ENCODE peak calls at places on chromosomes 5 and 9, in six cellular contexts. O is thoracic aorta, E is gastrocnemius medialis, G is GM12865, F is fibroblast of pulmonary artery, T is cardiac fibroblast. S is an unnamed sample.

GRCh38 chr5:126675338-126675737 is 74.6 kb downstream of the PHAX start:
- DNase-seq in O (no peak), E (no peak), G (no peak), F (no peak), T (no peak), S (no peak)

GRCh38 chr9:34380034-34380510 is 3.4 kb upstream of the MYORG start:
- DNase-seq in O (no peak), E (no peak), G (no peak), F (no peak), T (no peak), S (peak; percentile 16)

GRCh38 chr5:627840-628239 is 15.7 kb downstream of the CEP72 start:
- DNase-seq in O (no peak), E (no peak), G (no peak), F (no peak), T (no peak), S (no peak)

GRCh38 chr5:159887050-159887449 is 29.2 kb upstream of the ADRA1B start:
- DNase-seq in O (no peak), E (no peak), G (no peak), F (no peak), T (no peak), S (no peak)

GRCh38 chr9:133666845-133667244 is 30.7 kb downstream of the DBH start:
- DNase-seq in O (no peak), E (no peak), G (no peak), F (no peak), T (no peak), S (no peak)

GRCh38 chr9:127937046-127937382 is 640 bp downstream of the DPM2 start:
- DNase-seq in O (no peak), E (no peak), G (no peak), F (no peak), T (no peak), S (no peak)

GRCh38 chr5:1312993-1313833 is 18.3 kb upstream of the TERT start:
- DNase-seq in O (no peak), E (no peak), G (peak; percentile 98), F (no peak), T (no peak), S (no peak)

GRCh38 chr5:158769702-158770101 is 330.0 kb downstream of the EBF1 start:
- DNase-seq in O (no peak), E (no peak), G (no peak), F (no peak), T (peak; percentile 59), S (no peak)

GRCh38 chr5:38473008-38473407 is 83.4 kb downstream of the LIFR start:
- DNase-seq in O (no peak), E (no peak), G (no peak), F (no peak), T (peak; percentile 20), S (no peak)

GRCh38 chr5:176658817-176659216 is 11.5 kb downstream of the TSPAN17 start:
- DNase-seq in O (no peak), E (no peak), G (peak; percentile 58), F (no peak), T (peak; percentile 24), S (no peak)

GRCh38 chr9:100856238-100856637 is 172.3 kb upstream of the PLPPR1 start:
- DNase-seq in O (no peak), E (no peak), G (no peak), F (no peak), T (no peak), S (no peak)

GRCh38 chr5:75242067-75242466 is 5.4 kb upstream of the ANKRD31 start:
- DNase-seq in O (no peak), E (no peak), G (no peak), F (no peak), T (no peak), S (no peak)

GRCh38 chr9:135151905-135152304 is 64.4 kb downstream of the OLFM1 start:
- DNase-seq in O (no peak), E (no peak), G (no peak), F (no peak), T (no peak), S (no peak)

GRCh38 chr5:1918488-1919208 is 35.9 kb upstream of the IRX4 start:
- DNase-seq in O (no peak), E (no peak), G (no peak), F (no peak), T (no peak), S (no peak)

GRCh38 chr5:176732736-176733585 is 77.4 kb upstream of the UNC5A start:
- DNase-seq in O (no peak), E (no peak), G (no peak), F (no peak), T (no peak), S (no peak)

GRCh38 chr9:90296539-90296938 is 346.1 kb downstream of the DIRAS2 start:
- DNase-seq in O (no peak), E (no peak), G (no peak), F (no peak), T (no peak), S (no peak)

GRCh38 chr9:89154651-89155336 is 23.8 kb downstream of the SHC3 start:
- DNase-seq in O (no peak), E (no peak), G (no peak), F (peak; percentile 89), T (peak; percentile 82), S (no peak)

GRCh38 chr5:8831854-8832253 is 714.0 kb downstream of the SEMA5A start:
- DNase-seq in O (no peak), E (no peak), G (no peak), F (peak; percentile 36), T (no peak), S (no peak)

GRCh38 chr5:135951807-135952206 is 3.0 kb downstream of the LECT2 start:
- DNase-seq in O (no peak), E (no peak), G (no peak), F (no peak), T (no peak), S (no peak)

GRCh38 chr9:76756273-76756650 is 8.0 kb upstream of the PCA3 start:
- DNase-seq in O (no peak), E (peak; percentile 24), G (peak; percentile 10), F (peak; percentile 38), T (peak; percentile 32), S (no peak)

GRCh38 chr5:12480487-12480886 is 576.2 kb upstream of the CTNND2 start:
- DNase-seq in O (no peak), E (no peak), G (no peak), F (no peak), T (no peak), S (no peak)

GRCh38 chr5:69528609-69529008 is 31.4 kb upstream of the GTF2H2C start:
- DNase-seq in O (no peak), E (no peak), G (no peak), F (no peak), T (no peak), S (no peak)
- TF ChIP-seq CTCF in O (no peak), E (no peak), G (no peak), F (no peak), T (no peak), S (no peak)

DNA sequence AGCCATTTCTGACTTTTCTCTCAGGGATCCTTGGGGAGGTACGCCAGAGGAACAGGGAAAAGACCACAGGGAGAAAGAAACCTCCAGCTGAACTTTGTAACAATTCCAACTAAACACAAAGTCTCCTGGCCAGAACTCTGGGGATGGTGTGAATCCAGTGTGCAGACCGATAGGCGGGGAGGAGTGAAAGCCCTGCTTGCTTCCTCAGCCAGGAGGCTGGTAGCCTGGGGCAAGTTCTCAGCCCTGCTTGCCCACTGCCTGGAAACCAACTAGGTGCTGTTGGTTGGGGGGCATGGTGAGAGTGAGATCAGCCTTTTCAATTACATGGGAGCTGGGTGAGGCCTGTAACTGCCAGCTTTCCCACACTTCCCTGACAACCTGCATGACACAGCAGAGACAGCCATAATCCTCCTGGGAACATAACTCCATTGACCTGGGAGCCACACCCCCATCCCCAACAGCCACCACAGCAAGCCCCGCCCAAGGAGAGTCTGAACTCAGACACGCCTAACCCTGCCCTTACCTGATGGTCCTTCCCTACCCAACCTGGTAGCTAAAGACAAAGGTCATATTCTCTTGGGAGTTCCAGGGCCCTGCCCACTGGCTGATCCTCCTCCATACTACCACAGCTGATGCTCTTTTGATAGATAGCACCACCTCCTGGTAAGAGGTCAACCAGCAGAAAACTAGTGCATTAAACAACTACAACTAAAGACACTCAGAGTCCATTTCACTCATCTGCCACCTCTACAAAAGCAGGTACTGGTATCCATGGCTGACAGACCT is 100.1 kb upstream of the TNFAIP8 start:
- DNase-seq in O (no peak), E (no peak), G (peak; percentile 34), F (peak; percentile 17), T (no peak), S (no peak)
- TF ChIP-seq CTCF in O (no peak), E (no peak), G (peak; percentile 29), F (peak; percentile 20), T (no peak), S (no peak)

GRCh38 chr5:79888643-79889042 is 102.4 kb downstream of the MTX3 start:
- DNase-seq in O (no peak), E (no peak), G (no peak), F (no peak), T (no peak), S (no peak)
- TF ChIP-seq CTCF in O (no peak), E (no peak), G (no peak), F (no peak), T (no peak), S (no peak)

GRCh38 chr9:92686954-92687353 is 17.0 kb upstream of the IPPK start:
- DNase-seq in O (no peak), E (no peak), G (no peak), F (peak; percentile 11), T (peak; percentile 8), S (no peak)
- TF ChIP-seq CTCF in O (no peak), E (no peak), G (no peak), F (peak; percentile 22), T (peak; percentile 51), S (no peak)

GRCh38 chr9:106860731-106861584 is 2.0 kb upstream of the ZNF462 start:
- DNase-seq in O (no peak), E (peak; percentile 36), G (no peak), F (peak; percentile 36), T (peak; percentile 43), S (no peak)

GRCh38 chr9:106861585-106862114 is 1.3 kb upstream of the ZNF462 start:
- DNase-seq in O (no peak), E (no peak), G (no peak), F (no peak), T (no peak), S (no peak)

GRCh38 chr9:106862946-106863740 is at the start of gene ZNF462:
- DNase-seq in O (no peak), E (peak; percentile 58), G (no peak), F (peak; percentile 70), T (peak; percentile 78), S (no peak)

GRCh38 chr9:106859957-106860715 is 2.8 kb upstream of the ZNF462 start:
- DNase-seq in O (no peak), E (peak; percentile 50), G (no peak), F (peak; percentile 28), T (peak; percentile 29), S (no peak)

DNA sequence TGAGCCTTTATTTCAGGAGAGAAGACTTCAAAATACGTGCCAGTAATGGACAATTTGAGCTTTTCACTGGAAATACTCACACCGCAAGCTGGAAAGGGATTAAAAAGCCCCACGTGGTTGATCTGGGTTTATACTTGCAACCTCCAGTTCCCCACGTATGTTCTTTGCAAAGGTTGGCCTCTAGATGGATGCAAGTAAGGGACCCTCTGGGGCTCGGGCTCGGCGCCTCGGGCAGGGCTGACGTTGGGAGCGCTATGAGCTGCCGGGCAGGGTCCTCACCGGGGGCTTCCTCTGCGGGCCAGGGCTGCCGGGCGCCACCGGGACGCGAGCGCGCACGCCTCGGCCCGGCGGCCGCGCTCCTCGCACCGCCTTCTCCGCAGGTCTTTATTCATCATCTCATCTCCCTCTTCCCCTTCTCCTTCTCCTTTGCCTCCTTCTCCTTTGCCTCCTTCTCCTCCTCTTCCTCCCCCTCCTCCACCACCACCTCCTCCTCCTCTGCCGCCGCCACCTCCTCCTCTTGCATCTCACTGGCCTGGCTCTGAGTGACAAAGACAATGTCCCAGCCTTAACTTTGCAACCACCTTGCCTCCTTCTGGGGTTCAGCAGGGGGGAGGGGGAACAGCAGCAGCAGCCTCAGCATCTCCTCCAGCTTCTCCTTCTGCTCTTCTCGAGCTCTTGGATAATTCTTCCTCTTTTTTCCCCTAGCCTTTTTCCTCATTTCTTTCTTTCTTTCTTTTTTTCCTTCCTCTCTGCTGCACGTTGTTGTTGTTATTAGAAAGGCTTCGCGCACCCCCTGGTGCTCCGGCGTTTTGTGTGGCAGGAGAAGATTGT is 636 bp upstream of the ZNF462 start:
- DNase-seq in O (no peak), E (peak; percentile 60), G (no peak), F (peak; percentile 56), T (peak; percentile 47), S (no peak)
- TF ChIP-seq CTCF in O (no peak), E (no peak), G (no peak), F (peak; percentile 31), T (peak; percentile 31), S (no peak)

S was measured in omental fat pad.